ENCODE peak calls at places on chromosomes 1 and 21, in five cellular contexts. L, A, G, W and I are unnamed samples.

GRCh38 chr1:48960304-48960703 is 183.6 kb upstream of the BEND5 start:
- DNase-seq in A (no peak), W (no peak), G (no peak), L (no peak), I (no peak)

GRCh38 chr1:113769599-113769970 is 10.3 kb upstream of the PHTF1 start:
- DNase-seq in G (no peak), A (no peak), W (no peak), L (no peak), I (no peak)

GRCh38 chr21:42964086-42964485 is 10.3 kb upstream of the PKNOX1 start:
- DNase-seq in L (no peak), G (no peak), A (no peak), W (no peak), I (no peak)

GRCh38 chr1:27575861-27576331 is 28.0 kb downstream of the AHDC1 start:
- DNase-seq in L (peak), G (no peak), W (peak), A (peak), I (no peak)

GRCh38 chr1:108057536-108057935 is 92.6 kb upstream of the VAV3 start:
- DNase-seq in A (no peak), L (no peak), W (no peak), G (no peak), I (no peak)

GRCh38 chr21:33022828-33023573 is 2.7 kb upstream of the OLIG2 start:
- DNase-seq in G (no peak), L (no peak), W (peak), A (no peak), I (no peak)

GRCh38 chr1:38028105-38028591 is 15.6 kb downstream of the UTP11 start:
- DNase-seq in G (peak), L (no peak), A (no peak), W (no peak), I (no peak)

GRCh38 chr1:26125382-26125781 is 13.8 kb downstream of the PDIK1L start:
- DNase-seq in L (no peak), A (no peak), G (no peak), W (no peak), I (no peak)

GRCh38 chr1:224799083-224799482 is 130.4 kb upstream of the DNAH14 start:
- DNase-seq in G (no peak), W (no peak), L (no peak), A (no peak), I (no peak)

GRCh38 chr1:224791362-224791941 is 138.0 kb upstream of the DNAH14 start:
- DNase-seq in W (no peak), L (no peak), A (no peak), G (no peak), I (no peak)

GRCh38 chr1:224800486-224801119 is 128.9 kb upstream of the DNAH14 start:
- DNase-seq in W (no peak), A (no peak), G (no peak), L (no peak), I (no peak)

DNA sequence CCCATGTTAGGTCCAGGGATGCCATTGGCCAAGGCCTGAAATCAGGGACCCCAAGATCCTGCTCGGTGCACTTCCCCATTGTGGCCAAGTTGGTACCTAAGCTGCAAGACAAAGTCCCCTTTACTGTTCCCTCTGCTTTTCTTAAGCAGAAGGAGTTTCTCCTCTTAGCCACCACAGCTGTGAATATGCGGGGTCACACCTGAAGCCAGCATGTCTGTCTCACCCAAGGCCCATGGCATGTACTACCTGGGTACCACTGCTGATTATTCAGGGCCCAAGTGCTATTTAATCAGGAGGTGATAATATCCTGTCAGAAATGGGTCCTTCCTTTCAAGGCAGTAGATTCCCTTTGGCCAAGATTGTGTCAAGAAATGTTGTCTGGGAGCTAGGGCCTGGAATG is 133.9 kb upstream of the DNAH14 start:
- DNase-seq in G (no peak), A (no peak), W (no peak), L (no peak), I (no peak)
- TF ChIP-seq ZBTB33 in G (no peak), A (no peak), W (no peak), L (no peak), I (no peak)

GRCh38 chr1:6347641-6348487 is 45.7 kb downstream of the ACOT7 start:
- DNase-seq in G (no peak), A (peak), L (peak), W (peak), I (no peak)
- TF ChIP-seq RAD21 in G (peak), A (peak), L (peak), W (peak), I (peak)

DNA sequence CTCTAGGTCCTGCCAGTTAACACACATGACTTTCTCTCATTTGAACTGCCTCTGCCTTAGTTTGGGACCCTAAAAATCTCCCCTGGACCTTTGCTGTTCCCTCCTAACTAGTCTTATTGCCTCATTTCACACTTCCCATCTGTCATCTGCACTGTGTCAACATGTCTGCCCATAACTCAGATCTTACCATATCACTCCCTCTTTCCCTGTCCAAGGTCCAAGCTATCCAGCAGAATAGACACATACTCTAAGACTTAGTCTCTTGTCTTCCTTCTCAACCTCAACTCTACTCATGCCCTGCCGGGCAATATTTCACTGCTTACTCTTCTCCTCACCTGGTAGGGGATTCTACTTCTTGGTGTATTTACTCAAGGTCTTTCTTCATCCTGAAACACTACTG is 79.5 kb upstream of the DAB1 start:
- DNase-seq in A (no peak), W (no peak), L (no peak), G (no peak), I (no peak)
- TF ChIP-seq ZBTB33 in A (no peak), W (no peak), L (no peak), G (no peak), I (no peak)

GRCh38 chr1:203607169-203607873 is 19.3 kb upstream of the ATP2B4 start:
- DNase-seq in L (peak), W (no peak), G (no peak), A (no peak), I (no peak)

GRCh38 chr1:203615182-203615581 is 11.4 kb upstream of the ATP2B4 start:
- DNase-seq in W (no peak), G (no peak), L (no peak), A (no peak), I (no peak)

GRCh38 chr1:203610061-203610460 is 16.6 kb upstream of the ATP2B4 start:
- DNase-seq in L (no peak), G (no peak), W (no peak), A (no peak), I (no peak)

GRCh38 chr1:203612932-203613682 is 13.5 kb upstream of the ATP2B4 start:
- DNase-seq in G (no peak), A (no peak), L (no peak), W (no peak), I (no peak)
- TF ChIP-seq RAD21 in G (no peak), A (no peak), L (no peak), W (no peak), I (no peak)

GRCh38 chr1:173420330-173420806 is 56.8 kb upstream of the PRDX6 start:
- DNase-seq in L (peak), W (peak), G (no peak), A (peak), I (peak)
- TF ChIP-seq ZBTB33 in L (no peak), W (no peak), G (no peak), A (peak), I (no peak)

DNA sequence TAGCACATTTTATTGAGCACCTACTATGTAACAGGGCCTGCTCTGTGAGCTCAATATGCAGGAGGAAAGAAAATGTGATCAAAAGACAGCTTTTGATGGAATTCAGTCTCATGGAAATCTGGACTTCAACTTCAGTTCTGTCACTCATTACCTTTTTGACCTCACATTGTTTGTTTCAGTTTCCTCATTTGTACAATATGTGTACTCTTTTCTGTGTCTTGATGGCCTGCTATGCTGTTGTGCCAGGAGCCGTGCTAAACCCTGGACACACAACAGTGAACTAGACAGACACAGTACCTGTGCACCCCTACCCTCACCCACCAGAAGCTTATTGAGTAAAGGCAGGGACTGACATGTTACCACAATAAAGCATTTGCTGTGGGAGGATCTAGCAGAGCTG is 162.9 kb upstream of the FGGY start:
- DNase-seq in G (no peak), L (no peak), A (no peak), W (no peak), I (no peak)
- TF ChIP-seq RAD21 in G (no peak), L (no peak), A (no peak), W (no peak), I (no peak)